ENCODE peak calls at places on chromosomes 4 and X, in ten cellular contexts. T is CD8-positive, alpha-beta T cell; W is CD4-positive, alpha-beta T cell; R is ovary; C is neuronal stem cell; M is CD4-positive, alpha-beta memory T cell; O is lung; Y is cardiac muscle cell; K is psoas muscle; D is heart left ventricle. G is an unnamed sample.

GRCh38 chrX:103776586-103776985 is at the start of gene PLP1:
- DNase-seq in T (no peak), W (no peak), R (no peak), C (no peak), M (no peak), O (no peak), Y (no peak), K (no peak), D (no peak), G (no peak)

GRCh38 chrX:27555514-27555913 is 34.6 kb upstream of the DCAF8L2 start:
- DNase-seq in T (no peak), W (no peak), R (no peak), C (peak), M (no peak), O (no peak), Y (peak), K (no peak), D (no peak), G (no peak)

GRCh38 chr4:10063544-10064300 is 42.4 kb upstream of the SLC2A9 start:
- DNase-seq in T (no peak), W (no peak), R (peak), C (peak), M (no peak), O (peak), Y (peak), K (peak), D (peak), G (no peak)

GRCh38 chr4:17064959-17065358 is 166.5 kb upstream of the LDB2 start:
- DNase-seq in T (no peak), W (no peak), R (no peak), C (no peak), M (no peak), O (no peak), Y (no peak), K (no peak), D (no peak), G (no peak)

GRCh38 chrX:137568741-137569469 is 3.0 kb downstream of the ZIC3 start:
- DNase-seq in T (no peak), W (no peak), R (no peak), C (no peak), M (no peak), O (no peak), Y (no peak), K (no peak), D (no peak), G (no peak)

GRCh38 chr4:67048530-67048929 is 496.8 kb downstream of the CENPC start:
- DNase-seq in T (no peak), W (no peak), R (no peak), C (no peak), M (no peak), O (no peak), Y (no peak), K (no peak), D (no peak), G (no peak)

GRCh38 chrX:69066966-69067525 is 98.2 kb downstream of the PJA1 start:
- DNase-seq in T (no peak), W (no peak), R (no peak), C (no peak), M (no peak), O (no peak), Y (peak), K (no peak), D (no peak), G (no peak)

GRCh38 chr4:40228497-40229365 is 31.9 kb downstream of the RHOH start:
- DNase-seq in T (no peak), W (no peak), R (no peak), C (no peak), M (no peak), O (no peak), Y (no peak), K (no peak), D (no peak), G (no peak)

GRCh38 chr4:13531609-13531998 is 12.7 kb downstream of the NKX3-2 start:
- DNase-seq in T (no peak), W (no peak), R (no peak), C (no peak), M (no peak), O (no peak), Y (no peak), K (no peak), D (no peak), G (no peak)

GRCh38 chr4:165325732-165326512 is 1.5 kb upstream of the MSMO1 start:
- DNase-seq in T (no peak), W (no peak), R (no peak), C (no peak), M (no peak), O (no peak), Y (peak), K (no peak), D (no peak), G (no peak)

GRCh38 chr4:80646061-80646460 is 310.5 kb downstream of the CFAP299 start:
- DNase-seq in T (no peak), W (no peak), R (no peak), C (no peak), M (no peak), O (no peak), Y (no peak), K (no peak), D (no peak), G (no peak)

GRCh38 chr4:177125656-177126055 is 184.0 kb upstream of the NEIL3 start:
- DNase-seq in T (no peak), W (no peak), R (no peak), C (no peak), M (no peak), O (no peak), Y (peak), K (no peak), D (no peak), G (no peak)

GRCh38 chr4:173411106-173411703 is 12.3 kb upstream of the SCRG1 start:
- DNase-seq in T (no peak), W (no peak), R (no peak), C (no peak), M (no peak), O (no peak), Y (peak), K (no peak), D (no peak), G (no peak)

GRCh38 chrX:42485621-42486020 is 292.3 kb downstream of the PPP1R2C start:
- DNase-seq in T (no peak), W (no peak), R (no peak), C (no peak), M (no peak), O (no peak), Y (no peak), K (no peak), D (no peak), G (no peak)

GRCh38 chr4:146445198-146446150 is 76.3 kb downstream of the SLC10A7 start:
- DNase-seq in T (no peak), W (no peak), R (no peak), C (no peak), M (no peak), O (no peak), Y (no peak), K (no peak), D (no peak), G (no peak)

GRCh38 chrX:109600114-109600710 is 24.8 kb downstream of the KCNE5 start:
- DNase-seq in T (no peak), W (no peak), R (peak), C (no peak), M (no peak), O (no peak), Y (peak), K (peak), D (peak), G (no peak)

GRCh38 chrX:8364369-8365141 is 100.1 kb upstream of the VCX3B start:
- DNase-seq in T (no peak), W (no peak), R (no peak), C (peak), M (no peak), O (no peak), Y (peak), K (no peak), D (peak), G (no peak)

GRCh38 chr4:28287837-28288236 is 1427.2 kb downstream of the STIM2 start:
- DNase-seq in T (no peak), W (no peak), R (no peak), C (no peak), M (no peak), O (no peak), Y (peak), K (no peak), D (no peak), G (no peak)

GRCh38 chrX:85345523-85345922 is 33.9 kb downstream of the POF1B start:
- DNase-seq in T (no peak), W (no peak), R (no peak), C (no peak), M (no peak), O (no peak), Y (no peak), K (no peak), D (no peak), G (no peak)

GRCh38 chr4:128288689-128289106 is 1.1 kb upstream of the PGRMC2 start:
- DNase-seq in T (peak), W (peak), R (no peak), C (no peak), M (peak), O (no peak), Y (peak), K (no peak), D (no peak), G (peak)

GRCh38 chr4:127498366-127498765 is 134.4 kb upstream of the INTU start:
- DNase-seq in T (no peak), W (no peak), R (no peak), C (no peak), M (no peak), O (no peak), Y (no peak), K (no peak), D (no peak), G (no peak)

GRCh38 chr4:56112377-56112776 is 163.6 kb downstream of the CEP135 start:
- DNase-seq in T (no peak), W (no peak), R (no peak), C (peak), M (no peak), O (no peak), Y (no peak), K (no peak), D (no peak), G (no peak)

GRCh38 chrX:10902001-10902400 is 209.1 kb upstream of the HCCS start:
- DNase-seq in T (no peak), W (no peak), R (no peak), C (no peak), M (no peak), O (no peak), Y (peak), K (no peak), D (no peak), G (no peak)

GRCh38 chr4:5267418-5267817 is 216.1 kb downstream of the STK32B start:
- DNase-seq in T (no peak), W (no peak), R (no peak), C (no peak), M (no peak), O (no peak), Y (no peak), K (no peak), D (no peak), G (no peak)

GRCh38 chrX:78111140-78111931 is 7.3 kb downstream of the PGK1 start:
- DNase-seq in T (no peak), W (no peak), R (no peak), C (no peak), M (no peak), O (no peak), Y (no peak), K (no peak), D (no peak), G (no peak)

GRCh38 chr4:62601737-62602136 is 1401.6 kb downstream of the ADGRL3 start:
- DNase-seq in T (no peak), W (no peak), R (no peak), C (no peak), M (no peak), O (no peak), Y (no peak), K (no peak), D (no peak), G (no peak)

GRCh38 chrX:115147220-115147619 is 42.0 kb upstream of the RBMXL3 start:
- DNase-seq in T (no peak), W (no peak), R (no peak), C (no peak), M (no peak), O (no peak), Y (peak), K (no peak), D (no peak), G (no peak)

GRCh38 chr4:107349266-107349665 is 313.2 kb upstream of the DKK2 start:
- DNase-seq in T (no peak), W (no peak), R (no peak), C (no peak), M (no peak), O (no peak), Y (peak), K (no peak), D (no peak), G (no peak)

GRCh38 chr4:145043306-145043705 is 54.7 kb downstream of the ANAPC10 start:
- DNase-seq in T (no peak), W (no peak), R (no peak), C (peak), M (no peak), O (no peak), Y (no peak), K (no peak), D (no peak), G (no peak)

GRCh38 chr4:159070742-159071141 is 32.1 kb upstream of the RAPGEF2 start:
- DNase-seq in T (no peak), W (no peak), R (no peak), C (no peak), M (no peak), O (no peak), Y (peak), K (no peak), D (no peak), G (no peak)

GRCh38 chr4:140004580-140005314 is 149.2 kb downstream of the MAML3 start:
- DNase-seq in T (no peak), W (no peak), R (peak), C (peak), M (no peak), O (no peak), Y (peak), K (peak), D (peak), G (peak)

GRCh38 chr4:140005699-140006098 is 148.3 kb downstream of the MAML3 start:
- DNase-seq in T (no peak), W (no peak), R (no peak), C (no peak), M (no peak), O (no peak), Y (no peak), K (no peak), D (no peak), G (no peak)

GRCh38 chr4:140000232-140000631 is 153.8 kb downstream of the MAML3 start:
- DNase-seq in T (no peak), W (no peak), R (no peak), C (no peak), M (no peak), O (no peak), Y (no peak), K (no peak), D (no peak), G (no peak)

DNA sequence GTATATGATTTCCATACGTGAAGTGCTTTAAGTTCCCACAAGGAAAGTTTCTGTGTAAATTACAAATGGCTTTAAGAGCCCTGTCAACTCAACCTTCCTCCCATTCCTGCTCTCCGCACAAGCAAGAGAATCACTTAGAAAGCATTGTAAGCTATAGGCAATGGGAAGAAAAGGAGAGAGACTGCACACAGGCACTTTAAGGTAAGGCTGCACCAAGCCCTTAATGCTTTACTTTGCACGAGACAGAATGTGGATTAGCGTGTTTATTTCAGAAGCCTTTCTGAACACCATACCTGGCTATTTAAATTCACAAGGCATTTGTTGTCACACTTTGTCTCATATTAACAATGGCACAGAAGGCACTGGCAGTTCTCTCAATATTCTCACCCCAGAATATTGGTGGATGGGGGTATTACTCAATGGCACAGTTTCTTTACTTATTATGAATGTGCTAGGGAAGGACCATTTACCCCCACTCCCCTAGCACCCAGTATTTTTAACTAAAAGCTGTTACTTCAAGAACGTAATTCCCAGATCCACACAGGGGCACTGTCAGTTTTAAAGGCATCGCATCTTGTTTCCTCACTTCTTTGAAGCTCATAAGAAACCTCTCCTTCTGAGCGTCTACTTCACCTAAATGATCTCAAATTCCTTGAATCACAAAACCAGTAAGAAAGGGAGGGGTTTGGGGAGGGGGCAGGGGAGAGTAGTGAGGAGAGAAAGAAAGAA is 150.0 kb downstream of the MAML3 start:
- DNase-seq in T (no peak), W (no peak), R (no peak), C (no peak), M (no peak), O (no peak), Y (no peak), K (no peak), D (no peak), G (no peak)
- H3K27ac ChIP-seq in T (no peak), W (no peak), R (no peak), C (peak), M (no peak), O (peak), Y (no peak), K (peak), D (peak), G (no peak)

DNA sequence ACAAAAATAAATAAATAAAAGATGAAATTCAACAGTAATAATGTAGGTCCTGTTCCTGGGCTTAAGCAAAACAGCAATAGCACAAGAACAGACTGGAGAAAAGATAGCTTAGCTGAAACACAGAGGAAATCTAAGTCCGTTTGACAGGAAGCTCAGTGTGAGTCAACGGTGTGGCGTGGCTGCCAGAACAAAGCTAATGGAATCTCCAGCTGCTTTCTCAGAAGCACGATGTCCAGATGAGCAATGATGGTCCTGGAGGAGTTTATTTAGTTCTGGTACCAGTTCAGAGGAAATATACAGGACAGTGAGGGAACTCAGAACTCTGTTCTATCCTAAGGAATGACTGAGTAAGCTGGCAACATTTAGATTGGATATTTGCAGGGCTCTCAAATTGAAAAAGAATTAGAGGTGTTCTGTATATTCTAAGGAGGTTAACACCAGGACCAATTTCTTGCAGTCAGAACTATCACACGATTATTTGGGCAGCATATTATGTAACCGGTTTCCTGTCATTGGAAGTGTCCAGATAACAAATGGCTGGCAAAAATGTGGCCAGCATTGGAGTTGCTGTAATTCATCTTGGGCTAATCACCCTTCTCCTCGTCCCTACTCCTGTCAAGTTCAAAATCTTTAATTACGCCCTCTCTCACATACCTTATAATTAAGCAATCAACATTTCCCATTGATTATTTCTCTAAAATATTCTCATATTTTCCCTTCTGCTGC is 12.7 kb downstream of the GAB3 start:
- DNase-seq in T (peak), W (no peak), R (peak), C (no peak), M (peak), O (no peak), Y (peak), K (peak), D (peak), G (no peak)
- H3K27ac ChIP-seq in T (no peak), W (no peak), R (no peak), C (no peak), M (no peak), O (no peak), Y (no peak), K (peak), D (peak), G (no peak)

GRCh38 chr4:38949416-38950051 is 81.9 kb downstream of the FAM114A1 start:
- DNase-seq in T (peak), W (peak), R (no peak), C (no peak), M (peak), O (no peak), Y (no peak), K (no peak), D (no peak), G (no peak)
- H3K27ac ChIP-seq in T (peak), W (peak), R (no peak), C (no peak), M (peak), O (no peak), Y (no peak), K (no peak), D (no peak), G (no peak)

GRCh38 chrX:133258481-133258880 is 40.3 kb upstream of the TFDP3 start:
- DNase-seq in T (no peak), W (no peak), R (no peak), C (no peak), M (no peak), O (no peak), Y (no peak), K (no peak), D (no peak), G (no peak)
- H3K27ac ChIP-seq in T (no peak), W (no peak), R (no peak), C (no peak), M (no peak), O (no peak), Y (no peak), K (no peak), D (no peak), G (no peak)

DNA sequence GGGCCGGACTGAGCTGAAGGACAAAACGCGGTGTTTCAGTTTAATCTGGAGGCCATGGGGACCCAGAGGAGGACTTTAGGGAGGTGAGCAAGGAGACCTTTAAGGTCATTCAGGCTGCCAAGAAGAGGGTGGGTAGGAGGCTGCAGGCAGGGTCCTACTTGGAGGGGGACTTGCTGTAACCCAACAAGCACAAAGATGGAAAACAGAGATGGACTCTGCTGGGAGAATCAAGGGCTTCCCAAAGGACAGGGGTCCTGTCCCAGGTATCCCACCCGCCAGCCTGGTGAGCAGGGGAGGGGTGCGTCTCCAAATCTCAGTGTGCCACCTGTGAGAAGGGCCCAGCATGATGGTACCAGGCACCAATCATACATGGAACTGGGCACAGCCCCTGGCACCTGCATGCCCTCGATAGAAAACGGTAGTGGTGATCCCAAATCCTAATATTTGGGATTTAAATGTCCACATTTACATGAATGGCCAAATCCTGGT is 3.9 kb upstream of the HAUS3 start:
- DNase-seq in T (no peak), W (no peak), R (no peak), C (no peak), M (no peak), O (no peak), Y (no peak), K (no peak), D (no peak), G (peak)
- H3K27ac ChIP-seq in T (no peak), W (no peak), R (peak), C (no peak), M (no peak), O (peak), Y (no peak), K (no peak), D (peak), G (no peak)

GRCh38 chr4:82428526-82428968 is 1.7 kb downstream of the HNRNPDL start:
- DNase-seq in T (no peak), W (no peak), R (no peak), C (no peak), M (no peak), O (no peak), Y (no peak), K (no peak), D (no peak), G (no peak)
- H3K27ac ChIP-seq in T (peak), W (peak), R (peak), C (no peak), M (peak), O (no peak), Y (peak), K (peak), D (peak), G (peak)

GRCh38 chr4:152820073-152820472 is 40.3 kb downstream of the ARFIP1 start:
- DNase-seq in T (no peak), W (no peak), R (no peak), C (no peak), M (no peak), O (no peak), Y (no peak), K (no peak), D (no peak), G (no peak)
- H3K27ac ChIP-seq in T (no peak), W (no peak), R (no peak), C (no peak), M (no peak), O (no peak), Y (no peak), K (no peak), D (no peak), G (no peak)